ENCODE peak calls at places on chromosomes 6 and 20, in six cellular contexts. E is G401; X is activated T-helper 1 cell treated with anti-CD3 and anti-CD28 coated beads, Interleukin-2, amount 50 U/mL, for 16 hours; H is activated T-cell treated with anti-CD3 and anti-CD28 coated beads, Interleukin-2, amount 50 U/mL, for 72 hours; T is NCI-H1417; A is K562. Q is an unnamed sample.

GRCh38 chr20:21360686-21361085 is 36.6 kb downstream of the NKX2-4 start:
- DNase-seq in T (no peak), H (no peak), E (no peak), A (no peak), X (no peak), Q (peak; percentile 2)

GRCh38 chr6:39301606-39302005 is 12.6 kb downstream of the KCNK17 start:
- DNase-seq in X (no peak), E (no peak), H (no peak), T (no peak), A (peak; percentile 91), Q (no peak)

GRCh38 chr6:146997062-146997461 is 207.2 kb upstream of the STXBP5 start:
- DNase-seq in E (no peak), H (no peak), A (no peak), X (no peak), T (no peak), Q (no peak)

GRCh38 chr6:17022604-17023003 is 79.2 kb upstream of the STMND1 start:
- DNase-seq in T (no peak), E (no peak), H (no peak), A (no peak), X (no peak), Q (no peak)

GRCh38 chr6:141131616-141132015 is 1001.1 kb upstream of the GJE1 start:
- DNase-seq in T (no peak), A (no peak), H (no peak), X (no peak), E (no peak), Q (no peak)

GRCh38 chr20:35907017-35907685 is 47.2 kb downstream of the SCAND1 start:
- DNase-seq in X (no peak), E (peak; percentile 38), A (no peak), H (no peak), T (no peak), Q (no peak)

GRCh38 chr20:37520417-37520751 is 666 bp upstream of the NNAT start:
- DNase-seq in H (no peak), T (no peak), X (no peak), A (no peak), E (peak; percentile 36), Q (no peak)

GRCh38 chr20:36343641-36344040 is 37.5 kb downstream of the DLGAP4 start:
- DNase-seq in E (no peak), H (no peak), X (no peak), A (no peak), T (no peak), Q (no peak)

GRCh38 chr6:103177800-103178199 is 1681.9 kb downstream of the HACE1 start:
- DNase-seq in T (peak; percentile 11), E (peak; percentile 23), A (no peak), H (no peak), X (no peak), Q (no peak)

GRCh38 chr6:1027795-1028569 is 283.9 kb upstream of the FOXQ1 start:
- DNase-seq in A (no peak), T (no peak), H (no peak), X (no peak), E (no peak), Q (no peak)

GRCh38 chr6:169240125-169240524 is 13.5 kb downstream of the THBS2 start:
- DNase-seq in X (no peak), T (no peak), E (no peak), H (no peak), A (no peak), Q (no peak)

GRCh38 chr6:133778414-133778813 is 110.5 kb upstream of the TCF21 start:
- DNase-seq in T (no peak), A (no peak), X (no peak), H (no peak), E (no peak), Q (peak; percentile 97)

GRCh38 chr6:142685852-142686718 is 258.9 kb downstream of the HIVEP2 start:
- DNase-seq in A (no peak), T (no peak), H (no peak), E (no peak), X (no peak), Q (no peak)

GRCh38 chr6:144898741-144899140 is 613.6 kb downstream of the UTRN start:
- DNase-seq in H (no peak), E (no peak), A (no peak), X (no peak), T (no peak), Q (no peak)

GRCh38 chr20:43939762-43940121 is 25.1 kb downstream of the TOX2 start:
- DNase-seq in X (no peak), A (no peak), E (no peak), T (no peak), H (no peak), Q (no peak)

GRCh38 chr6:12010635-12011275 is 1.4 kb upstream of the HIVEP1 start:
- DNase-seq in H (no peak), T (peak; percentile 92), E (peak; percentile 55), X (no peak), A (peak; percentile 28), Q (no peak)

GRCh38 chr20:1895674-1896496 is 678 bp downstream of the SIRPA start:
- DNase-seq in X (no peak), E (peak; percentile 71), A (no peak), T (peak; percentile 74), H (no peak), Q (no peak)

GRCh38 chr6:50716887-50717509 is 3.7 kb downstream of the TFAP2D start:
- DNase-seq in H (no peak), T (no peak), E (no peak), X (no peak), A (no peak), Q (no peak)

GRCh38 chr6:144939926-144940325 is 654.8 kb downstream of the UTRN start:
- DNase-seq in A (no peak), T (no peak), H (no peak), X (no peak), E (no peak), Q (no peak)

GRCh38 chr6:111503660-111504059 is 20.6 kb upstream of the REV3L start:
- DNase-seq in H (no peak), A (no peak), T (peak; percentile 60), E (no peak), X (no peak), Q (no peak)

GRCh38 chr20:64244870-64245603 is 10.5 kb upstream of the PCMTD2 start:
- DNase-seq in T (no peak), E (no peak), X (no peak), H (no peak), A (no peak), Q (no peak)

GRCh38 chr6:144595266-144595665 is 310.1 kb downstream of the UTRN start:
- DNase-seq in A (no peak), T (no peak), H (no peak), E (no peak), X (no peak), Q (no peak)

GRCh38 chr20:44540834-44541233 is 19.0 kb upstream of the SERINC3 start:
- DNase-seq in T (no peak), X (no peak), A (no peak), E (no peak), H (no peak), Q (peak; percentile 51)

GRCh38 chr6:169085466-169085865 is 168.2 kb downstream of the THBS2 start:
- DNase-seq in E (no peak), A (no peak), H (no peak), T (no peak), X (no peak), Q (no peak)

GRCh38 chr6:36853325-36853724 is 14.1 kb upstream of the CPNE5 start:
- DNase-seq in E (peak; percentile 51), X (no peak), T (no peak), H (no peak), A (no peak), Q (peak; percentile 85)

GRCh38 chr6:126524927-126525326 is 185.0 kb downstream of the CENPW start:
- DNase-seq in H (no peak), T (no peak), X (no peak), E (no peak), A (no peak), Q (no peak)

GRCh38 chr20:50012282-50013263 is 29.8 kb downstream of the SNAI1 start:
- DNase-seq in E (no peak), A (peak; percentile 88), X (no peak), T (no peak), H (no peak), Q (no peak)

GRCh38 chr6:41634657-41635056 is 3.6 kb upstream of the MDFI start:
- DNase-seq in T (no peak), E (no peak), A (no peak), X (no peak), H (no peak), Q (no peak)

GRCh38 chr6:67615796-67616195 is 1019.3 kb upstream of the ADGRB3 start:
- DNase-seq in X (no peak), E (no peak), T (no peak), H (no peak), A (no peak), Q (no peak)

GRCh38 chr6:7868926-7869325 is 41.7 kb downstream of the TXNDC5 start:
- DNase-seq in E (no peak), A (no peak), X (no peak), T (no peak), H (no peak), Q (no peak)

GRCh38 chr6:97186416-97186999 is 96.5 kb downstream of the MMS22L start:
- DNase-seq in A (peak; percentile 45), E (peak; percentile 67), X (peak; percentile 33), T (peak; percentile 86), H (peak; percentile 57), Q (peak; percentile 47)

GRCh38 chr6:4010682-4011081 is 68.3 kb downstream of the FAM217A start:
- DNase-seq in T (no peak), E (no peak), A (no peak), H (peak; percentile 14), X (no peak), Q (no peak)

GRCh38 chr20:61531553-61532345 is 279.7 kb downstream of the CDH4 start:
- DNase-seq in X (no peak), H (no peak), T (no peak), A (no peak), E (no peak), Q (no peak)

GRCh38 chr6:42774201-42774600 is 7.7 kb upstream of the BICRAL start:
- DNase-seq in T (no peak), E (no peak), X (no peak), H (peak; percentile 55), A (peak; percentile 5), Q (no peak)